ENCODE peak calls at places on chromosomes 1 and 21, in four cellular contexts. E, C, P and D are unnamed samples.

GRCh38 chr1:75614455-75615379 is 3.8 kb upstream of the SLC44A5 start:
- DNase-seq in P (peak; percentile 66), C (peak; percentile 82), E (peak; percentile 95), D (peak; percentile 10)

GRCh38 chr1:48869116-48869893 is 92.6 kb upstream of the BEND5 start:
- DNase-seq in P (no peak), C (peak; percentile 16), E (no peak), D (no peak)

GRCh38 chr1:33092438-33092837 is 11.5 kb downstream of the AZIN2 start:
- DNase-seq in C (no peak), P (no peak), E (no peak), D (no peak)

GRCh38 chr1:89719502-89720306 is 86.8 kb downstream of the LRRC8C start:
- DNase-seq in C (no peak), E (no peak), P (no peak), D (no peak)

GRCh38 chr1:16980473-16981268 is at the start of gene MFAP2:
- DNase-seq in P (no peak), C (peak; percentile 66), E (peak; percentile 32), D (no peak)

GRCh38 chr1:170316270-170316669 is 170.5 kb downstream of the NTMT2 start:
- DNase-seq in E (no peak), P (no peak), C (no peak), D (no peak)

GRCh38 chr1:100428160-100428559 is 75.9 kb downstream of the CDC14A start:
- DNase-seq in P (no peak), C (no peak), E (no peak), D (no peak)

GRCh38 chr21:42009018-42009830 is 936 bp downstream of the ZBTB21 start:
- DNase-seq in E (peak; percentile 56), P (peak; percentile 50), C (peak; percentile 62), D (peak; percentile 19)

GRCh38 chr1:153509729-153510354 is 25.9 kb downstream of the S100A6 start:
- DNase-seq in E (peak; percentile 62), P (peak; percentile 28), C (peak; percentile 62), D (no peak)

GRCh38 chr1:244283772-244284171 is 167.9 kb downstream of the ADSS2 start:
- DNase-seq in C (no peak), P (no peak), E (no peak), D (no peak)